ENCODE peak calls at places on chromosomes 1 and 21, in four cellular contexts. W is K562, Z is WTC11, T is HepG2. G is an unnamed sample.

GRCh38 chr1:228496494-228496893 is 9.3 kb downstream of the RNF187 start:
- DNase-seq in W (no peak), Z (no peak), T (no peak), G (no peak)

GRCh38 chr1:201759194-201759814 is 69.7 kb upstream of the IPO9 start:
- DNase-seq in W (no peak), Z (no peak), T (no peak), G (no peak)

GRCh38 chr1:192726820-192727504 is 81.9 kb upstream of the RGS2 start:
- DNase-seq in W (no peak), Z (no peak), T (no peak), G (no peak)

GRCh38 chr1:15937706-15938168 is 38.2 kb downstream of the ZBTB17 start:
- DNase-seq in W (no peak), Z (peak), T (no peak), G (no peak)

GRCh38 chr1:25068829-25069228 is 138.8 kb upstream of the RUNX3 start:
- DNase-seq in W (peak), Z (no peak), T (no peak), G (no peak)

GRCh38 chr1:15115542-15116330 is 37.8 kb upstream of the TMEM51 start:
- DNase-seq in W (no peak), Z (no peak), T (no peak), G (no peak)

GRCh38 chr1:85230305-85230977 is 29.0 kb downstream of the C1orf52 start:
- DNase-seq in W (peak), Z (peak), T (peak), G (no peak)

GRCh38 chr1:241208910-241209414 is 148.0 kb downstream of the RGS7 start:
- DNase-seq in W (no peak), Z (no peak), T (no peak), G (no peak)

GRCh38 chr21:34100789-34101188 is 27.4 kb downstream of the MRPS6 start:
- DNase-seq in W (no peak), Z (no peak), T (no peak), G (no peak)

GRCh38 chr1:107365874-107366273 is 225.0 kb downstream of the NTNG1 start:
- DNase-seq in W (no peak), Z (no peak), T (no peak), G (no peak)
- TF ChIP-seq NR2C2 in W (no peak), Z (no peak), T (no peak), G (no peak)

DNA sequence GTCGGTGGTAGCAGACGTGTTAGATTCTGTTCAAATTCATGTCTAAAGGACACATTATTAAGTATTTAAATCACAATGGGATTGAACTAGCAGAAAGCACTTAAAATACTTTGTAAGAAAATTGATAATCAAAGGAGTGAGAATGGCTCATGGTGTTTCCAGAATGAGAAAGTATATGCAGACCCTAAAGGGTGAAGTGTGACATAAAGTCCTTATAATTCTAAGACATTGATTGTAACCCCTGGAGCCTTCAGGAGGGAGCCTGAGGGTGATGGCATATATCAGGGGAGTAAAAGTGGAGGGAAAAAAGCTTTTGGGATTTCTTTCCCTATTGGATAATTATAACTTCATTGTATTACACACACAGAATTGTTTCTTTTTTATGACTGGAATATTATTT is at the start of gene OR2C3:
- DNase-seq in W (no peak), Z (no peak), T (no peak), G (no peak)
- TF ChIP-seq NR2C2 in W (no peak), Z (no peak), T (no peak), G (no peak)

GRCh38 chr1:218439541-218440295 is 94.6 kb downstream of the TGFB2 start:
- DNase-seq in W (no peak), Z (peak), T (peak), G (no peak)
- TF ChIP-seq NR2C2 in W (no peak), Z (no peak), T (no peak), G (no peak)

DNA sequence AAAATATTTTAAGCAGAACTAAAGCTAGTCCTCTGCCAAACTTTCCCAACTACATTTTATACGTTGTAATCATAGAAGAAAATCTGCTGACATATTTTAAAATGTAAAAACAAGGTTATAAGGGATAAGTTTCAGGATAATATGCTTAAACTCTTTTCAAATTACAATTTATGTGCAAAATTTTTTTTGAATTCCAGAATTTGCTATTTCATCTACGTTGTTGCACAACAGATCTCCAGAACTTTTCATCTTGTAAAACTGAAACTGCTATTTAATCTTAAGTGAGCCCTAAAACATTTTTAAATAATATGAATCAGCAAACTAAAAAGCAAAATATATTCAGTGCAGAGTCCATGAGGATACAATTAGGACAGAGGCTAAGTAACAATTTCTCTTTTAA is 5.9 kb downstream of the EDEM3 start:
- DNase-seq in W (no peak), Z (no peak), T (no peak), G (no peak)
- TF ChIP-seq NR2C2 in W (no peak), Z (no peak), T (no peak), G (no peak)

DNA sequence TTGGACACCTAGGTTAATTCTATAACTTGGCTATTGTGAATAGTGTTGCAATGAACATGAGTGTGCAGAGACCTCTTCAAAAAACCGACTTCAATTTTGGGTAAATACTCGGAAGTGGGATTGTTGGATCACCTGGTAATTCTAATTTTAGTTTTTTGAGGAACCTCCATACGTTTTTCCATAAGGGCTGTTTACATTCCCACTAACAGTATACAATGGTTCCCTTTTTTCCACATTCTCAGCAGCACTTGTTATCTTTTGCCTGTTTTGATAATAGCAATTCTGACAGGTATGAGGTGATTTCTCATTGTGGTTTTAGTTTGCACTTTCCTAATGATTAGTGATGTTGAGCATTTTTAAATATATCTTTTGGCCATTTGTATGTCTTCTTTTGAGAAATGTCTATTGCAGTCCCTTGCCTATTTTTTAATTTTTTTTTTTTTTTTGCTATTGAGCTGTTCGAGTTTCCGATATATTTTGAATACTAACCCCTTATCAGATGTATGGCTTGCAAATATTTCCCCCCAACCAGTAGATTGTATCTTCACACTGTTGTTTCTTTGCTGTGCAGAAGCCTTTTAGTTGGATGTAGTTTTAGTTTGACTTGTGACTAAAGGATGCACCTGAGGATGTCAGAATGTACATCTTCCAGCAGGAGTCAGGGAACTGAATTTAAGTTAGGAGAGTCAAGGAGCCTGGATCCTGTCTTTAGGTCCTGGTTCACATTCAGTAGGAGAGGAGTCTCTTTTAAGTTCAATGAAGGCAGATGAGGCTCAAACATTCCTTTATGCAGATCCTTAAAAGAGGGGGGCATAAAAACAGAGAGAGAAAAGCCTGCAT is 120.0 kb downstream of the S1PR1 start:
- DNase-seq in W (no peak), Z (no peak), T (no peak), G (no peak)
- TF ChIP-seq NR2C2 in W (no peak), Z (no peak), T (no peak), G (no peak)

GRCh38 chr1:93907718-93908117 is 1.5 kb downstream of the GCLM start:
- DNase-seq in W (peak), Z (no peak), T (peak), G (no peak)
- TF ChIP-seq NR2C2 in W (no peak), Z (no peak), T (no peak), G (no peak)